ENCODE peak calls at places on chromosomes 12 and 14, in four cellular contexts. One of them, this sample, is unnamed.

GRCh38 chr12:53974084-53975018 is at the start of gene HOTAIR:
- DNase-seq in mesendoderm: no peak
- DNase-seq in IMR-90: no peak
- DNase-seq in H1: no peak
- DNase-seq in this sample: no peak

GRCh38 chr12:47717443-47718193 is 7.7 kb downstream of the ENDOU start:
- DNase-seq in mesendoderm: peak
- DNase-seq in IMR-90: peak
- DNase-seq in H1: peak
- DNase-seq in this sample: peak

GRCh38 chr12:94954029-94954685 is 49.3 kb downstream of the NDUFA12 start:
- DNase-seq in mesendoderm: no peak
- DNase-seq in IMR-90: peak
- DNase-seq in H1: no peak
- DNase-seq in this sample: no peak

GRCh38 chr12:10205251-10205807 is 7.3 kb upstream of the GABARAPL1 start:
- DNase-seq in mesendoderm: peak
- DNase-seq in IMR-90: peak
- DNase-seq in H1: no peak
- DNase-seq in this sample: no peak

GRCh38 chr12:70664463-70664862 is 27.2 kb upstream of the PTPRB start:
- DNase-seq in mesendoderm: peak
- DNase-seq in IMR-90: no peak
- DNase-seq in H1: no peak
- DNase-seq in this sample: peak

GRCh38 chr12:2113501-2113912 is 60.7 kb downstream of the CACNA1C start:
- DNase-seq in mesendoderm: no peak
- DNase-seq in IMR-90: no peak
- DNase-seq in H1: no peak
- DNase-seq in this sample: no peak

GRCh38 chr14:61034416-61035100 is 53.5 kb downstream of the SLC38A6 start:
- DNase-seq in mesendoderm: no peak
- DNase-seq in IMR-90: no peak
- DNase-seq in H1: no peak
- DNase-seq in this sample: no peak

GRCh38 chr12:63823040-63823439 is 21.5 kb upstream of the SRGAP1 start:
- DNase-seq in mesendoderm: no peak
- DNase-seq in IMR-90: no peak
- DNase-seq in H1: no peak
- DNase-seq in this sample: no peak

GRCh38 chr12:50186667-50187066 is 19.5 kb upstream of the CERS5 start:
- DNase-seq in mesendoderm: no peak
- DNase-seq in IMR-90: peak
- DNase-seq in H1: no peak
- DNase-seq in this sample: no peak

GRCh38 chr12:46430340-46430948 is 57.9 kb upstream of the SLC38A2 start:
- DNase-seq in mesendoderm: peak
- DNase-seq in IMR-90: peak
- DNase-seq in H1: no peak
- DNase-seq in this sample: no peak

GRCh38 chr12:123092866-123093265 is 58.0 kb downstream of the PITPNM2 start:
- DNase-seq in mesendoderm: no peak
- DNase-seq in IMR-90: no peak
- DNase-seq in H1: no peak
- DNase-seq in this sample: no peak

GRCh38 chr12:7229741-7230140 is 40.3 kb downstream of the PEX5 start:
- DNase-seq in mesendoderm: no peak
- DNase-seq in IMR-90: no peak
- DNase-seq in H1: no peak
- DNase-seq in this sample: no peak

GRCh38 chr12:50732591-50732990 is 31.3 kb upstream of the ATF1 start:
- DNase-seq in mesendoderm: no peak
- DNase-seq in IMR-90: peak
- DNase-seq in H1: no peak
- DNase-seq in this sample: no peak

GRCh38 chr12:53391667-53392244 is 11.8 kb downstream of the SP1 start:
- DNase-seq in mesendoderm: no peak
- DNase-seq in IMR-90: no peak
- DNase-seq in H1: no peak
- DNase-seq in this sample: no peak

GRCh38 chr14:41235466-41235865 is 371.2 kb upstream of the LRFN5 start:
- DNase-seq in mesendoderm: no peak
- DNase-seq in IMR-90: no peak
- DNase-seq in H1: no peak
- DNase-seq in this sample: no peak

GRCh38 chr12:40209886-40210285 is 14.9 kb upstream of the LRRK2 start:
- DNase-seq in mesendoderm: no peak
- DNase-seq in IMR-90: no peak
- DNase-seq in H1: no peak
- DNase-seq in this sample: no peak

GRCh38 chr14:60972295-60972694 is 8.6 kb downstream of the TRMT5 start:
- DNase-seq in mesendoderm: no peak
- DNase-seq in IMR-90: no peak
- DNase-seq in H1: no peak
- DNase-seq in this sample: no peak

GRCh38 chr14:91416744-91417133 is 881 bp downstream of the CCDC88C start:
- DNase-seq in mesendoderm: peak
- DNase-seq in IMR-90: no peak
- DNase-seq in H1: no peak
- DNase-seq in this sample: no peak

GRCh38 chr12:130764073-130764472 is 48.0 kb upstream of the RIMBP2 start:
- DNase-seq in mesendoderm: peak
- DNase-seq in IMR-90: peak
- DNase-seq in H1: no peak
- DNase-seq in this sample: no peak

GRCh38 chr12:55929306-55929791 is 1.6 kb upstream of the DGKA start:
- DNase-seq in mesendoderm: no peak
- DNase-seq in IMR-90: no peak
- DNase-seq in H1: no peak
- DNase-seq in this sample: no peak

GRCh38 chr14:49946320-49947141 is 53.6 kb downstream of the ARF6 start:
- DNase-seq in mesendoderm: no peak
- DNase-seq in IMR-90: peak
- DNase-seq in H1: no peak
- DNase-seq in this sample: no peak

GRCh38 chr12:9588749-9589148 is 19.0 kb downstream of the KLRB1 start:
- DNase-seq in mesendoderm: no peak
- DNase-seq in IMR-90: no peak
- DNase-seq in H1: no peak
- DNase-seq in this sample: no peak

GRCh38 chr14:77372304-77372841 is 4.5 kb downstream of the TMED8 start:
- DNase-seq in mesendoderm: no peak
- DNase-seq in IMR-90: peak
- DNase-seq in H1: no peak
- DNase-seq in this sample: peak

GRCh38 chr14:50497351-50497750 is 35.0 kb downstream of the MAP4K5 start:
- DNase-seq in mesendoderm: no peak
- DNase-seq in IMR-90: no peak
- DNase-seq in H1: no peak
- DNase-seq in this sample: no peak

GRCh38 chr14:54362089-54362504 is 34.7 kb upstream of the CDKN3 start:
- DNase-seq in mesendoderm: peak
- DNase-seq in IMR-90: no peak
- DNase-seq in H1: peak
- DNase-seq in this sample: no peak

GRCh38 chr12:19121449-19122018 is 8.0 kb upstream of the PLEKHA5 start:
- DNase-seq in mesendoderm: no peak
- DNase-seq in IMR-90: peak
- DNase-seq in H1: no peak
- DNase-seq in this sample: no peak

GRCh38 chr12:92089559-92089958 is 56.1 kb downstream of the BTG1 start:
- DNase-seq in mesendoderm: no peak
- DNase-seq in IMR-90: no peak
- DNase-seq in H1: no peak
- DNase-seq in this sample: no peak

GRCh38 chr12:26691234-26691970 is 141.6 kb downstream of the ITPR2 start:
- DNase-seq in mesendoderm: peak
- DNase-seq in IMR-90: peak
- DNase-seq in H1: no peak
- DNase-seq in this sample: peak

GRCh38 chr12:53244337-53244736 is 12.3 kb upstream of the RARG start:
- DNase-seq in mesendoderm: no peak
- DNase-seq in IMR-90: no peak
- DNase-seq in H1: no peak
- DNase-seq in this sample: no peak

DNA sequence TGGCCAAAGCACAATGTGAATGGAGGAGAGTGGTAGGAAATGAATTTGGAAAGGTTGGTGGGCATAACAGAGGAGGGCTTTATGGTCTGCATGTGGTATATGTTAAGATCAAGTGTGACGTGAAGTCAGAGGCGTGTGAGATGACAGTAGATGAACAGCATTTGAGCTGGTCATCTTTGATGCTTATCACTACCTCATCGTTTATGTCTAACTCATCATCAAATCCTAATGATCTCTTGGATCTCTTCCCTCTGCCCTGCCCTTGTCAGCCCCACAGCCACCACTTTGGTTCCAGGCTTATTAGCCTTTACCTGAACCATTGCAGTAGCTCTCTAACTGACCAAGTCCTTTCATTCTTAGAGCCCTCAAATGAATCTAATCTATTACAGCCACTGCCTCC is 132.5 kb downstream of the LLPH start:
- DNase-seq in mesendoderm: no peak
- DNase-seq in IMR-90: no peak
- DNase-seq in H1: no peak
- DNase-seq in this sample: no peak
- H3K23ac ChIP-seq in mesendoderm: no peak
- H3K23ac ChIP-seq in IMR-90: no peak
- H3K23ac ChIP-seq in H1: no peak
- H3K23ac ChIP-seq in this sample: no peak

GRCh38 chr12:57454213-57454565 is 918 bp upstream of the INHBE start:
- DNase-seq in mesendoderm: no peak
- DNase-seq in IMR-90: no peak
- DNase-seq in H1: no peak
- DNase-seq in this sample: no peak
- H2BK5ac ChIP-seq in mesendoderm: peak
- H2BK5ac ChIP-seq in IMR-90: peak
- H2BK5ac ChIP-seq in H1: peak
- H2BK5ac ChIP-seq in this sample: no peak

DNA sequence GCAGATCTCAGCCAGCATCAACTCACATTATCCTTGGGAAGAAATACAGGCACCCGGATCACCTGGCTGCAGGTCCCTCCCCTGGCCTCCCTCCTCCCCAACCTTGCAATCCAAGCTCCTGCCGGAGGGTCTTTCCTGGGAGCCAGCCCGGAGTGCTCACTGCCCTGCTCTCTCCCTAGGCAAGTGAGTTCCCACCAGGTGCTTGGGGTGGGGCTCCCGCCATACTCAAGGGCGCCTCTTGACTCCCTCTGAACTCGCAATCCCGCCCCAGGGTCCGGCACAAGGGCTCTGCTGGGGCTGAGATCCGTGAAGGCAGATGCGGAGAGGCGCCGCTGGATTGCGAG is 1.2 kb upstream of the CEP170B start:
- DNase-seq in mesendoderm: peak
- DNase-seq in IMR-90: no peak
- DNase-seq in H1: no peak
- DNase-seq in this sample: no peak
- H3K18ac ChIP-seq in mesendoderm: no peak
- H3K18ac ChIP-seq in IMR-90: no peak
- H3K18ac ChIP-seq in H1: peak
- H3K18ac ChIP-seq in this sample: peak

GRCh38 chr12:108857158-108857407 is 300 bp downstream of the SSH1 start:
- DNase-seq in mesendoderm: no peak
- DNase-seq in IMR-90: no peak
- DNase-seq in H1: no peak
- DNase-seq in this sample: no peak
- H3K23ac ChIP-seq in mesendoderm: peak
- H3K23ac ChIP-seq in IMR-90: peak
- H3K23ac ChIP-seq in H1: no peak
- H3K23ac ChIP-seq in this sample: peak

GRCh38 chr12:630656-631632 is 32.3 kb downstream of the NINJ2 start:
- DNase-seq in mesendoderm: peak
- DNase-seq in IMR-90: no peak
- DNase-seq in H1: peak
- DNase-seq in this sample: no peak

GRCh38 chr12:636632-637031 is 26.6 kb downstream of the NINJ2 start:
- DNase-seq in mesendoderm: no peak
- DNase-seq in IMR-90: no peak
- DNase-seq in H1: no peak
- DNase-seq in this sample: no peak

GRCh38 chr12:627863-628805 is 35.1 kb downstream of the NINJ2 start:
- DNase-seq in mesendoderm: peak
- DNase-seq in IMR-90: no peak
- DNase-seq in H1: no peak
- DNase-seq in this sample: no peak

GRCh38 chr12:633731-634130 is 29.5 kb downstream of the NINJ2 start:
- DNase-seq in mesendoderm: no peak
- DNase-seq in IMR-90: no peak
- DNase-seq in H1: no peak
- DNase-seq in this sample: no peak

DNA sequence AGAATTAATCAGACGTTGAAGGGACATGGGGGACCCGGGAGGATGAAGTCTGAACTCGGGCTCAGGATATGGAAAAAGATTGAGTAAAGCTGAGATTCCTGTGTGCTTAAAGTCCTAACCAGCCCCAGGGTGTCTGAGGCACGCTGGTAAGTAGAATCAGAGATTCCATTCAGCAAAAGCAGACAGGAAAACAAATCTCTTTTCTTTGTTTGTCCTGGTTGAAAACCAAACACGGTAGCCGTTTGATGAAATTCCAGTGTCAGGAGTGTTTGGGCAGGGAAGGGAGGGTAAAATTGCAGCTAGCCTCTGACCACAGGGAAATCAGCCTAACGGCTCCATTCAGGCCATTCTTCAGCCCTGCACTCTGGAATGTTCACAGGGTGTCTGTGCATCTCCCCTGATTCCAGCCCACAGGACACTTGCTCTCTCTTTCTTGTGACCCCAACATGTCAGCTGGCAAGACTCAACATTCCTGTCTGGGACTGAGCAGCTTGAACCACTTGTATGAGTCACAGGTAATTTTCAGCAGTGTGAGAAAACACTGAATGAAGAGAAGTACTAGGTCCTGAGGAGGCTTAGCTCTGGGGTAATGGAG is 31.0 kb downstream of the NINJ2 start:
- DNase-seq in mesendoderm: peak
- DNase-seq in IMR-90: peak
- DNase-seq in H1: no peak
- DNase-seq in this sample: peak
- H2BK5ac ChIP-seq in mesendoderm: peak
- H2BK5ac ChIP-seq in IMR-90: peak
- H2BK5ac ChIP-seq in H1: no peak
- H2BK5ac ChIP-seq in this sample: no peak

This sample was measured in neuronal stem cell.